ENCODE peak calls at places on chromosomes 16 and 17, in seven cellular contexts. I is HepG2, G is HCT116, J is H1, K is GM12878, E is K562, T is SK-N-SH. P is an unnamed sample.

GRCh38 chr16:55568151-55568693 is 1.7 kb downstream of the CAPNS2 start:
- DNase-seq in I (no peak), G (no peak), J (no peak), K (no peak), E (no peak), T (no peak), P (no peak)

GRCh38 chr17:83099570-83100181 is 20.3 kb downstream of the METRNL start:
- DNase-seq in I (no peak), G (no peak), J (no peak), K (no peak), E (no peak), T (peak), P (no peak)

GRCh38 chr17:31313982-31314787 is at the start of gene EVI2B:
- DNase-seq in I (no peak), G (no peak), J (no peak), K (peak), E (peak), T (no peak), P (no peak)

GRCh38 chr16:87636050-87636684 is 33.9 kb downstream of the JPH3 start:
- DNase-seq in I (peak), G (peak), J (peak), K (no peak), E (peak), T (peak), P (peak)

GRCh38 chr17:70447588-70447987 is 278.3 kb downstream of the KCNJ2 start:
- DNase-seq in I (no peak), G (no peak), J (no peak), K (no peak), E (no peak), T (no peak), P (peak)

GRCh38 chr16:8173111-8173644 is 417.1 kb downstream of the TMEM114 start:
- DNase-seq in I (peak), G (peak), J (peak), K (peak), E (peak), T (peak), P (peak)

GRCh38 chr16:22291860-22292692 is 5.1 kb upstream of the POLR3E start:
- DNase-seq in I (no peak), G (no peak), J (no peak), K (no peak), E (peak), T (no peak), P (no peak)

GRCh38 chr16:67244387-67245188 is 2.7 kb downstream of the FHOD1 start:
- DNase-seq in I (no peak), G (peak), J (no peak), K (peak), E (peak), T (no peak), P (peak)

GRCh38 chr16:77937473-77938195 is 84.7 kb upstream of the CLEC3A start:
- DNase-seq in I (no peak), G (no peak), J (no peak), K (no peak), E (no peak), T (no peak), P (peak)

GRCh38 chr16:68319185-68319908 is 8.5 kb downstream of the PRMT7 start:
- DNase-seq in I (no peak), G (no peak), J (no peak), K (no peak), E (no peak), T (no peak), P (no peak)

GRCh38 chr17:28370744-28371103 is 617 bp upstream of the VTN start:
- DNase-seq in I (peak), G (no peak), J (no peak), K (no peak), E (no peak), T (no peak), P (no peak)

GRCh38 chr17:28368306-28368831 is 1.7 kb downstream of the VTN start:
- DNase-seq in I (peak), G (no peak), J (no peak), K (no peak), E (no peak), T (no peak), P (no peak)

GRCh38 chr17:28368915-28369683 is 1.0 kb downstream of the VTN start:
- DNase-seq in I (no peak), G (no peak), J (no peak), K (no peak), E (no peak), T (no peak), P (no peak)

GRCh38 chr17:28370035-28370743 is at the start of gene VTN:
- DNase-seq in I (peak), G (no peak), J (no peak), K (no peak), E (peak), T (peak), P (no peak)

GRCh38 chr17:28369684-28370034 is 448 bp downstream of the VTN start:
- DNase-seq in I (peak), G (no peak), J (no peak), K (no peak), E (no peak), T (no peak), P (no peak)
- TF ChIP-seq JUND in I (no peak), G (no peak), J (no peak), K (no peak), E (no peak), T (no peak), P (no peak)

GRCh38 chr16:70254965-70255286 is 3.2 kb upstream of the EXOSC6 start:
- DNase-seq in I (no peak), G (no peak), J (no peak), K (no peak), E (no peak), T (no peak), P (no peak)

GRCh38 chr16:70255584-70255983 is 3.8 kb upstream of the EXOSC6 start:
- DNase-seq in I (no peak), G (no peak), J (no peak), K (no peak), E (no peak), T (no peak), P (no peak)

GRCh38 chr16:70253291-70254094 is 1.8 kb upstream of the EXOSC6 start:
- DNase-seq in I (peak), G (peak), J (no peak), K (no peak), E (peak), T (peak), P (peak)

GRCh38 chr16:70252355-70252988 is 732 bp upstream of the EXOSC6 start:
- DNase-seq in I (no peak), G (no peak), J (no peak), K (no peak), E (peak), T (peak), P (no peak)

DNA sequence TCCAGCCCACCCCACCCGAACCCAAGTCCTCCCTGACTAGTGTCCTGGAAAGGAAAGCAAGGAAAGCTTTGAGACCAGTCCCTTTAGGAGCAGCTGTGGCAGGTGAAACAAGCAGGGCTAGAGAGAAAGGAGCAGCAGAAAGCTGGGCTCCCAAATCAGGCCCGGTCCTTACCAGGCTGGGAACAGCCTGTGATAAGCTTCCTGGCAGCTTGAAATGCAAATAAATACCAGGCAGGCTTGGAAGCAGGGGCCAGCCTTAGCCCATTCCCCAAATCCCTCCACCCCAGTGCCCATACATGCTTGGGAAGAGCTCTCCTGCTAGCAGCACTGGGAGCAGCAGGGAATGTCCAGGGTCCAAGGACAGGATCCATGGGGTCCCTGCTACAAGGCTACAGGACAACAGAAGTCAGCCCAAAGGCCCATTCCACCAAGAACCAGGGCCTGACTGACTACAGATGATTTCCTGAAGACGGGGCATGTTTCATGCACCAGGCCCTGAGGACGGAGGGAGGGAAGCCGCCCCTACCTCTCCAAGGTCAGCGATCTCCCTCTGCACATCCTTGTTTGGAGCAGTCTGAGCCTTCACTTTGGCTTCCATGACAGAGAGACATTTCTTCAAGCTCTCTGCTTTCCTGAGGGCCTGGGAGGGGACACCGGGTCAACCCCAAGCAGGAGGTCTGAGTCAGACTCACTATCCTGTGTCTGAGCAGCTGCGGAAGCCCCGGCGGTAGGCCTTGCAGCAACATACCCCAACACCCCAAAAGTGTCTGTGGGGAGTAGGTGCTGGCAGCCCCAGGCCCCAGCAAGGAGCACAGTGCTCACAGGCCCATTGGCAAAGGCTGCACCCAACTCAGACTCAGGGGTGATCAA is 2.6 kb upstream of the EXOSC6 start:
- DNase-seq in I (no peak), G (no peak), J (no peak), K (no peak), E (no peak), T (no peak), P (no peak)
- TF ChIP-seq JUND in I (no peak), G (no peak), J (no peak), K (no peak), E (no peak), T (no peak), P (no peak)

DNA sequence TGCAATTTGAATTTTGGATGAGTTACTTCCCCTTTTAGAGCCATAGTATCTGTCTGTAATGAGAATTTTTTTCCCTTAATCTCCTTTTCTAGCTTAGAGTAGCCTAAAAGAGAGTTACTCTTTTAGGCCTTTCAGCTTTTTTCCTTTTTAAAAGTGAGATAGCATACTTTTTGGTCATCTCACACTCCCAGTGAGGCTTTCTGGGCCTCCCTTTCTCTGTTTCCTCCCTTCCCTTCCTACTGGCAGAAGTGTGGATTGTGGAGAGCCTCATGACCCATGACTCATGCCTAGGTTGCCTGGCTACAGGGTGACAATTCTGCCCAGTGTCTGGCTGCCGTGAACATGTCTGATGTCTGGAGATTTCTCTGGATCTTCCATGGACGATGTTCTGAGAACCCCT is 15.2 kb downstream of the KRT23 start:
- DNase-seq in I (peak), G (no peak), J (no peak), K (no peak), E (no peak), T (no peak), P (no peak)
- TF ChIP-seq JUND in I (no peak), G (peak), J (no peak), K (no peak), E (peak), T (no peak), P (no peak)

GRCh38 chr16:80259289-80259805 is 281.4 kb upstream of the DYNLRB2 start:
- DNase-seq in I (no peak), G (no peak), J (no peak), K (no peak), E (no peak), T (no peak), P (no peak)
- TF ChIP-seq JUND in I (no peak), G (no peak), J (no peak), K (no peak), E (no peak), T (no peak), P (no peak)

GRCh38 chr16:49924078-49924477 is 68.2 kb upstream of the ZNF423 start:
- DNase-seq in I (no peak), G (peak), J (no peak), K (peak), E (peak), T (no peak), P (peak)
- TF ChIP-seq JUND in I (no peak), G (no peak), J (no peak), K (no peak), E (no peak), T (no peak), P (no peak)